ENCODE peak calls at places on chromosomes 2 and 18, in nine cellular contexts. A is CD4-positive, alpha-beta T cell; V is tibial artery; R is M059J; W is GDM1; F is lung microvascular endothelial cell; Y is HepG2; G is kidney epithelial cell; S is MCF 10A. Z is an unnamed sample.

GRCh38 chr18:12001400-12001799 is 20.1 kb downstream of the IMPA2 start:
- DNase-seq in A (no peak), V (no peak), R (no peak), W (no peak), F (no peak), Y (no peak), G (no peak), S (no peak), Z (no peak)

GRCh38 chr18:61551586-61551985 is 218.4 kb downstream of the CDH20 start:
- DNase-seq in A (no peak), V (no peak), R (peak), W (peak), F (peak), Y (peak), G (peak), S (peak), Z (no peak)

GRCh38 chr2:231530099-231531085 is at the start of gene NMUR1:
- DNase-seq in A (peak), V (peak), R (no peak), W (no peak), F (peak), Y (no peak), G (no peak), S (no peak), Z (no peak)

GRCh38 chr2:174192664-174193063 is 55.7 kb downstream of the OLA1 start:
- DNase-seq in A (no peak), V (no peak), R (no peak), W (no peak), F (no peak), Y (no peak), G (no peak), S (no peak), Z (no peak)

GRCh38 chr18:57807336-57808117 is 4.4 kb upstream of the ATP8B1 start:
- DNase-seq in A (no peak), V (no peak), R (peak), W (no peak), F (peak), Y (no peak), G (no peak), S (no peak), Z (no peak)

GRCh38 chr2:16604236-16604635 is 61.4 kb downstream of the CYRIA start:
- DNase-seq in A (no peak), V (no peak), R (no peak), W (no peak), F (peak), Y (no peak), G (no peak), S (peak), Z (no peak)

GRCh38 chr2:239958366-239958765 is 66.8 kb downstream of the NDUFA10 start:
- DNase-seq in A (no peak), V (no peak), R (no peak), W (no peak), F (no peak), Y (no peak), G (no peak), S (no peak), Z (no peak)

GRCh38 chr2:61993422-61994024 is 88.0 kb downstream of the COMMD1 start:
- DNase-seq in A (no peak), V (no peak), R (peak), W (peak), F (peak), Y (peak), G (peak), S (peak), Z (no peak)

GRCh38 chr2:219252570-219252899 is 508 bp upstream of the TUBA4B start:
- DNase-seq in A (no peak), V (no peak), R (no peak), W (no peak), F (no peak), Y (no peak), G (no peak), S (peak), Z (no peak)

GRCh38 chr2:173311844-173312606 is 42.6 kb upstream of the CDCA7 start:
- DNase-seq in A (no peak), V (no peak), R (no peak), W (no peak), F (no peak), Y (no peak), G (no peak), S (no peak), Z (no peak)

GRCh38 chr18:12930908-12931307 is 16.9 kb upstream of the SEH1L start:
- DNase-seq in A (no peak), V (no peak), R (no peak), W (no peak), F (no peak), Y (peak), G (no peak), S (no peak), Z (no peak)

GRCh38 chr2:180124273-180124881 is 117.3 kb upstream of the CWC22 start:
- DNase-seq in A (no peak), V (no peak), R (peak), W (peak), F (peak), Y (peak), G (no peak), S (peak), Z (no peak)

GRCh38 chr2:26503238-26503880 is 25.4 kb upstream of the OTOF start:
- DNase-seq in A (peak), V (peak), R (peak), W (no peak), F (peak), Y (peak), G (peak), S (peak), Z (peak)

GRCh38 chr2:110735366-110735765 is 3.0 kb downstream of the ACOXL start:
- DNase-seq in A (no peak), V (no peak), R (no peak), W (no peak), F (no peak), Y (no peak), G (no peak), S (peak), Z (no peak)

GRCh38 chr2:42098571-42099430 is 51.0 kb downstream of the PKDCC start:
- DNase-seq in A (no peak), V (peak), R (no peak), W (no peak), F (peak), Y (no peak), G (no peak), S (no peak), Z (peak)

GRCh38 chr2:100365434-100365833 is 43.1 kb upstream of the LONRF2 start:
- DNase-seq in A (no peak), V (no peak), R (peak), W (no peak), F (peak), Y (no peak), G (peak), S (peak), Z (no peak)

GRCh38 chr2:178997067-178997466 is 52.9 kb downstream of the CCDC141 start:
- DNase-seq in A (no peak), V (no peak), R (no peak), W (no peak), F (no peak), Y (no peak), G (no peak), S (no peak), Z (no peak)

GRCh38 chr2:11515441-11516071 is 18.3 kb upstream of the GREB1 start:
- DNase-seq in A (no peak), V (no peak), R (no peak), W (no peak), F (no peak), Y (no peak), G (no peak), S (no peak), Z (no peak)

GRCh38 chr2:17122887-17123501 is 395.2 kb downstream of the RAD51AP2 start:
- DNase-seq in A (no peak), V (no peak), R (no peak), W (peak), F (no peak), Y (no peak), G (no peak), S (no peak), Z (no peak)

GRCh38 chr2:223759569-223760430 is 77.6 kb downstream of the AP1S3 start:
- DNase-seq in A (no peak), V (no peak), R (peak), W (no peak), F (peak), Y (peak), G (peak), S (peak), Z (no peak)

GRCh38 chr2:203808041-203808750 is 59.4 kb upstream of the CTLA4 start:
- DNase-seq in A (no peak), V (no peak), R (peak), W (no peak), F (peak), Y (no peak), G (peak), S (peak), Z (no peak)